ENCODE peak calls at places on chromosomes 3 and 15, in seven cellular contexts. One of them, this sample, is unnamed.

GRCh38 chr3:176431986-176432385 is 765.3 kb downstream of the TBL1XR1 start:
- DNase-seq in choroid plexus epithelial cell: no peak
- DNase-seq in non-pigmented ciliary epithelial cell: no peak
- DNase-seq in A549: no peak
- DNase-seq in activated naive CD4-positive, alpha-beta T cell: no peak
- DNase-seq in astrocyte of the spinal cord: peak; percentile 32
- DNase-seq in Panc1: no peak
- DNase-seq in this sample: no peak

GRCh38 chr3:101138817-101139216 is 145.6 kb upstream of the ABI3BP start:
- DNase-seq in choroid plexus epithelial cell: no peak
- DNase-seq in non-pigmented ciliary epithelial cell: no peak
- DNase-seq in A549: no peak
- DNase-seq in activated naive CD4-positive, alpha-beta T cell: no peak
- DNase-seq in astrocyte of the spinal cord: no peak
- DNase-seq in Panc1: no peak
- DNase-seq in this sample: no peak

GRCh38 chr15:85623648-85624047 is 171.1 kb downstream of the KLHL25 start:
- DNase-seq in choroid plexus epithelial cell: no peak
- DNase-seq in non-pigmented ciliary epithelial cell: no peak
- DNase-seq in A549: no peak
- DNase-seq in activated naive CD4-positive, alpha-beta T cell: no peak
- DNase-seq in astrocyte of the spinal cord: no peak
- DNase-seq in Panc1: no peak
- DNase-seq in this sample: no peak

GRCh38 chr3:72050771-72051170 is 265.8 kb upstream of the PROK2 start:
- DNase-seq in choroid plexus epithelial cell: no peak
- DNase-seq in non-pigmented ciliary epithelial cell: no peak
- DNase-seq in A549: no peak
- DNase-seq in activated naive CD4-positive, alpha-beta T cell: no peak
- DNase-seq in astrocyte of the spinal cord: no peak
- DNase-seq in Panc1: no peak
- DNase-seq in this sample: no peak

GRCh38 chr15:37397266-37398022 is 297.1 kb upstream of the MEIS2 start:
- DNase-seq in choroid plexus epithelial cell: no peak
- DNase-seq in non-pigmented ciliary epithelial cell: no peak
- DNase-seq in A549: no peak
- DNase-seq in activated naive CD4-positive, alpha-beta T cell: no peak
- DNase-seq in astrocyte of the spinal cord: no peak
- DNase-seq in Panc1: no peak
- DNase-seq in this sample: no peak

GRCh38 chr15:95174880-95175279 is 943.5 kb downstream of the MCTP2 start:
- DNase-seq in choroid plexus epithelial cell: peak; percentile 64
- DNase-seq in non-pigmented ciliary epithelial cell: no peak
- DNase-seq in A549: no peak
- DNase-seq in activated naive CD4-positive, alpha-beta T cell: no peak
- DNase-seq in astrocyte of the spinal cord: no peak
- DNase-seq in Panc1: no peak
- DNase-seq in this sample: no peak

GRCh38 chr15:59997070-59997701 is 6.9 kb upstream of the FOXB1 start:
- DNase-seq in choroid plexus epithelial cell: no peak
- DNase-seq in non-pigmented ciliary epithelial cell: no peak
- DNase-seq in A549: no peak
- DNase-seq in activated naive CD4-positive, alpha-beta T cell: peak; percentile 41
- DNase-seq in astrocyte of the spinal cord: no peak
- DNase-seq in Panc1: no peak
- DNase-seq in this sample: peak; percentile 16

GRCh38 chr3:181558870-181559269 is 152.9 kb upstream of the SOX2 start:
- DNase-seq in choroid plexus epithelial cell: no peak
- DNase-seq in non-pigmented ciliary epithelial cell: no peak
- DNase-seq in A549: no peak
- DNase-seq in activated naive CD4-positive, alpha-beta T cell: no peak
- DNase-seq in astrocyte of the spinal cord: peak; percentile 25
- DNase-seq in Panc1: no peak
- DNase-seq in this sample: no peak

GRCh38 chr3:87206070-87206469 is 21.0 kb upstream of the CHMP2B start:
- DNase-seq in choroid plexus epithelial cell: peak; percentile 79
- DNase-seq in non-pigmented ciliary epithelial cell: peak; percentile 40
- DNase-seq in A549: peak; percentile 87
- DNase-seq in activated naive CD4-positive, alpha-beta T cell: no peak
- DNase-seq in astrocyte of the spinal cord: peak; percentile 51
- DNase-seq in Panc1: no peak
- DNase-seq in this sample: no peak

GRCh38 chr3:177905895-177906511 is 630.2 kb upstream of the KCNMB2 start:
- DNase-seq in choroid plexus epithelial cell: peak; percentile 94
- DNase-seq in non-pigmented ciliary epithelial cell: peak; percentile 78
- DNase-seq in A549: no peak
- DNase-seq in activated naive CD4-positive, alpha-beta T cell: no peak
- DNase-seq in astrocyte of the spinal cord: peak; percentile 93
- DNase-seq in Panc1: no peak
- DNase-seq in this sample: peak; percentile 82

GRCh38 chr15:67836477-67836876 is 3.4 kb downstream of the RNU6-1 start:
- DNase-seq in choroid plexus epithelial cell: peak; percentile 58
- DNase-seq in non-pigmented ciliary epithelial cell: no peak
- DNase-seq in A549: peak; percentile 89
- DNase-seq in activated naive CD4-positive, alpha-beta T cell: peak; percentile 24
- DNase-seq in astrocyte of the spinal cord: peak; percentile 49
- DNase-seq in Panc1: no peak
- DNase-seq in this sample: peak; percentile 47

GRCh38 chr3:9468460-9468859 is 71.0 kb downstream of the SETD5 start:
- DNase-seq in choroid plexus epithelial cell: no peak
- DNase-seq in non-pigmented ciliary epithelial cell: no peak
- DNase-seq in A549: no peak
- DNase-seq in activated naive CD4-positive, alpha-beta T cell: no peak
- DNase-seq in astrocyte of the spinal cord: no peak
- DNase-seq in Panc1: no peak
- DNase-seq in this sample: no peak

GRCh38 chr3:143975549-143976152 is 4.0 kb downstream of the DIPK2A start:
- DNase-seq in choroid plexus epithelial cell: peak; percentile 91
- DNase-seq in non-pigmented ciliary epithelial cell: no peak
- DNase-seq in A549: peak; percentile 15
- DNase-seq in activated naive CD4-positive, alpha-beta T cell: no peak
- DNase-seq in astrocyte of the spinal cord: peak; percentile 81
- DNase-seq in Panc1: no peak
- DNase-seq in this sample: peak; percentile 54

GRCh38 chr15:66934315-66934930 is 131.0 kb upstream of the SMAD3 start:
- DNase-seq in choroid plexus epithelial cell: no peak
- DNase-seq in non-pigmented ciliary epithelial cell: no peak
- DNase-seq in A549: no peak
- DNase-seq in activated naive CD4-positive, alpha-beta T cell: no peak
- DNase-seq in astrocyte of the spinal cord: no peak
- DNase-seq in Panc1: no peak
- DNase-seq in this sample: no peak

GRCh38 chr3:18758047-18758704 is 333.0 kb upstream of the SATB1 start:
- DNase-seq in choroid plexus epithelial cell: peak; percentile 0
- DNase-seq in non-pigmented ciliary epithelial cell: no peak
- DNase-seq in A549: peak; percentile 1
- DNase-seq in activated naive CD4-positive, alpha-beta T cell: no peak
- DNase-seq in astrocyte of the spinal cord: peak; percentile 13
- DNase-seq in Panc1: peak; percentile 20
- DNase-seq in this sample: peak; percentile 54

GRCh38 chr3:195009607-195010006 is 261.4 kb downstream of the XXYLT1 start:
- DNase-seq in choroid plexus epithelial cell: no peak
- DNase-seq in non-pigmented ciliary epithelial cell: no peak
- DNase-seq in A549: no peak
- DNase-seq in activated naive CD4-positive, alpha-beta T cell: no peak
- DNase-seq in astrocyte of the spinal cord: no peak
- DNase-seq in Panc1: no peak
- DNase-seq in this sample: no peak

GRCh38 chr3:129623447-129624118 is 17.1 kb upstream of the PLXND1 start:
- DNase-seq in choroid plexus epithelial cell: peak; percentile 65
- DNase-seq in non-pigmented ciliary epithelial cell: no peak
- DNase-seq in A549: no peak
- DNase-seq in activated naive CD4-positive, alpha-beta T cell: no peak
- DNase-seq in astrocyte of the spinal cord: peak; percentile 43
- DNase-seq in Panc1: no peak
- DNase-seq in this sample: no peak

GRCh38 chr15:39360417-39360816 is 220.5 kb upstream of the THBS1 start:
- DNase-seq in choroid plexus epithelial cell: no peak
- DNase-seq in non-pigmented ciliary epithelial cell: no peak
- DNase-seq in A549: no peak
- DNase-seq in activated naive CD4-positive, alpha-beta T cell: no peak
- DNase-seq in astrocyte of the spinal cord: no peak
- DNase-seq in Panc1: no peak
- DNase-seq in this sample: no peak

GRCh38 chr3:119340436-119340835 is 46.3 kb downstream of the ARHGAP31 start:
- DNase-seq in choroid plexus epithelial cell: no peak
- DNase-seq in non-pigmented ciliary epithelial cell: no peak
- DNase-seq in A549: no peak
- DNase-seq in activated naive CD4-positive, alpha-beta T cell: no peak
- DNase-seq in astrocyte of the spinal cord: no peak
- DNase-seq in Panc1: no peak
- DNase-seq in this sample: no peak

GRCh38 chr3:165920984-165921383 is 83.8 kb upstream of the BCHE start:
- DNase-seq in choroid plexus epithelial cell: no peak
- DNase-seq in non-pigmented ciliary epithelial cell: no peak
- DNase-seq in A549: no peak
- DNase-seq in activated naive CD4-positive, alpha-beta T cell: no peak
- DNase-seq in astrocyte of the spinal cord: no peak
- DNase-seq in Panc1: no peak
- DNase-seq in this sample: no peak

GRCh38 chr3:30719536-30719935 is 113.1 kb downstream of the TGFBR2 start:
- DNase-seq in choroid plexus epithelial cell: no peak
- DNase-seq in non-pigmented ciliary epithelial cell: no peak
- DNase-seq in A549: no peak
- DNase-seq in activated naive CD4-positive, alpha-beta T cell: no peak
- DNase-seq in astrocyte of the spinal cord: no peak
- DNase-seq in Panc1: no peak
- DNase-seq in this sample: no peak

GRCh38 chr15:92618121-92618520 is 37.5 kb downstream of the FAM174B start:
- DNase-seq in choroid plexus epithelial cell: no peak
- DNase-seq in non-pigmented ciliary epithelial cell: no peak
- DNase-seq in A549: no peak
- DNase-seq in activated naive CD4-positive, alpha-beta T cell: no peak
- DNase-seq in astrocyte of the spinal cord: no peak
- DNase-seq in Panc1: no peak
- DNase-seq in this sample: no peak

GRCh38 chr3:41575754-41576153 is 376.4 kb downstream of the CTNNB1 start:
- DNase-seq in choroid plexus epithelial cell: no peak
- DNase-seq in non-pigmented ciliary epithelial cell: no peak
- DNase-seq in A549: no peak
- DNase-seq in activated naive CD4-positive, alpha-beta T cell: no peak
- DNase-seq in astrocyte of the spinal cord: no peak
- DNase-seq in Panc1: no peak
- DNase-seq in this sample: no peak

GRCh38 chr15:79339588-79340314 is 28.8 kb downstream of the TMED3 start:
- DNase-seq in choroid plexus epithelial cell: peak; percentile 76
- DNase-seq in non-pigmented ciliary epithelial cell: no peak
- DNase-seq in A549: peak; percentile 47
- DNase-seq in activated naive CD4-positive, alpha-beta T cell: no peak
- DNase-seq in astrocyte of the spinal cord: peak; percentile 68
- DNase-seq in Panc1: peak; percentile 36
- DNase-seq in this sample: peak; percentile 41

GRCh38 chr3:188092648-188093047 is 61.3 kb upstream of the LPP start:
- DNase-seq in choroid plexus epithelial cell: peak; percentile 28
- DNase-seq in non-pigmented ciliary epithelial cell: no peak
- DNase-seq in A549: no peak
- DNase-seq in activated naive CD4-positive, alpha-beta T cell: no peak
- DNase-seq in astrocyte of the spinal cord: no peak
- DNase-seq in Panc1: no peak
- DNase-seq in this sample: no peak

GRCh38 chr3:108486910-108487309 is 23.5 kb downstream of the MYH15 start:
- DNase-seq in choroid plexus epithelial cell: peak; percentile 80
- DNase-seq in non-pigmented ciliary epithelial cell: no peak
- DNase-seq in A549: no peak
- DNase-seq in activated naive CD4-positive, alpha-beta T cell: no peak
- DNase-seq in astrocyte of the spinal cord: peak; percentile 39
- DNase-seq in Panc1: no peak
- DNase-seq in this sample: peak; percentile 24

GRCh38 chr3:76656531-76657070 is 383.3 kb upstream of the ROBO2 start:
- DNase-seq in choroid plexus epithelial cell: no peak
- DNase-seq in non-pigmented ciliary epithelial cell: no peak
- DNase-seq in A549: no peak
- DNase-seq in activated naive CD4-positive, alpha-beta T cell: no peak
- DNase-seq in astrocyte of the spinal cord: no peak
- DNase-seq in Panc1: no peak
- DNase-seq in this sample: no peak

GRCh38 chr3:150169279-150169970 is 198.7 kb upstream of the PFN2 start:
- DNase-seq in choroid plexus epithelial cell: no peak
- DNase-seq in non-pigmented ciliary epithelial cell: no peak
- DNase-seq in A549: no peak
- DNase-seq in activated naive CD4-positive, alpha-beta T cell: no peak
- DNase-seq in astrocyte of the spinal cord: no peak
- DNase-seq in Panc1: no peak
- DNase-seq in this sample: no peak

GRCh38 chr15:59894835-59895234 is 109.3 kb upstream of the FOXB1 start:
- DNase-seq in choroid plexus epithelial cell: no peak
- DNase-seq in non-pigmented ciliary epithelial cell: no peak
- DNase-seq in A549: no peak
- DNase-seq in activated naive CD4-positive, alpha-beta T cell: no peak
- DNase-seq in astrocyte of the spinal cord: no peak
- DNase-seq in Panc1: no peak
- DNase-seq in this sample: no peak

This sample was measured in ACHN.